ENCODE peak calls at places on chromosomes 7 and 10, in five cellular contexts. X is colonic mucosa, D is IMR-90, O is HCT116, N is mesendoderm. P is an unnamed sample.

GRCh38 chr7:129950191-129950940 is 2.4 kb downstream of the UBE2H start:
- DNase-seq in N (peak), X (peak), D (no peak), O (no peak), P (no peak)

GRCh38 chr7:87111877-87112276 is 40.4 kb upstream of the DMTF1 start:
- DNase-seq in N (peak), D (no peak), O (no peak), X (no peak), P (no peak)

GRCh38 chr7:97145068-97145467 is 27.6 kb downstream of the SDHAF3 start:
- DNase-seq in D (peak), O (no peak), X (no peak), N (no peak), P (no peak)

GRCh38 chr10:22335204-22335956 is 9.9 kb upstream of the SPAG6 start:
- DNase-seq in N (peak), O (no peak), D (peak), X (peak), P (no peak)

GRCh38 chr10:107971411-107971810 is 806.9 kb upstream of the SORCS1 start:
- DNase-seq in N (no peak), X (no peak), D (no peak), O (no peak), P (no peak)

GRCh38 chr7:13920053-13920697 is 69.3 kb downstream of the ETV1 start:
- DNase-seq in N (peak), D (peak), X (peak), O (peak), P (no peak)

GRCh38 chr10:31149835-31150512 is 118.3 kb upstream of the ZNF438 start:
- DNase-seq in D (no peak), N (no peak), O (no peak), X (no peak), P (peak)

GRCh38 chr10:67793313-67793712 is 44.7 kb downstream of the DNAJC12 start:
- DNase-seq in X (no peak), D (no peak), N (no peak), O (no peak), P (no peak)

GRCh38 chr7:130875265-130875741 is 141.3 kb upstream of the KLF14 start:
- DNase-seq in X (peak), N (peak), O (no peak), D (peak), P (peak)

GRCh38 chr10:119401671-119402395 is 140.7 kb downstream of the RGS10 start:
- DNase-seq in X (peak), N (peak), O (peak), D (peak), P (no peak)

GRCh38 chr7:151960449-151960848 is 4.2 kb downstream of the GALNTL5 start:
- DNase-seq in X (no peak), O (no peak), N (no peak), D (no peak), P (no peak)

GRCh38 chr7:151661556-151661955 is 141.9 kb upstream of the RHEB start:
- DNase-seq in O (no peak), X (no peak), D (no peak), N (no peak), P (no peak)

GRCh38 chr7:81501220-81501619 is 268.6 kb downstream of the HGF start:
- DNase-seq in D (peak), O (peak), N (no peak), X (no peak), P (no peak)

GRCh38 chr10:530717-531116 is 158.8 kb downstream of the DIP2C start:
- DNase-seq in N (no peak), O (no peak), D (no peak), X (no peak), P (no peak)

GRCh38 chr10:31484407-31485135 is 165.6 kb downstream of the ZEB1 start:
- DNase-seq in X (no peak), D (peak), N (no peak), O (no peak), P (no peak)

GRCh38 chr10:98956576-98957260 is 278.9 kb downstream of the HPSE2 start:
- DNase-seq in N (no peak), O (no peak), D (peak), X (no peak), P (no peak)

GRCh38 chr7:69599879-69600764 is 1.8 kb downstream of the AUTS2 start:
- DNase-seq in O (no peak), X (peak), D (no peak), N (peak), P (peak)

DNA sequence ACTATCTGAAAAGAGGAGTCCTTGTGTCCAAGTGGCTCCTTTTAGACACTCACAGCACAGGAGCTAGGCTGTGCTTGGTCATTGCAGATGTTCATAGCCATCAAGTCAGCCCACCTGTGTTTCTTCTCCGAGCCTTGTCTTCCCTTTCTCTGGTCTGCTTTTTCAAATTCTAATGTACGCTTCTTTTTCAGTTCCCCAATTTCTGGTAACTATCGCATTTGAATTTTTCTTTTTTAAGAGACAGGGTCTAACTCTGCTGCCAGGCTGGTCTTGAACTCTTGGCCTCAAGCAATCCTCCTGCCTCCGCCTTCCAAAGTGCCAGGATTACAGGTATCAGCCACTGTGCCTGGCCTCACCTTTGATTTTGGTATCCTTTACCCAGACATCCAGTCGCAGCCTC is 18.9 kb downstream of the APBB1IP start:
- DNase-seq in X (no peak), N (no peak), D (no peak), O (no peak), P (no peak)
- H3K9ac ChIP-seq in X (no peak), N (no peak), D (no peak), O (no peak), P (no peak)

GRCh38 chr10:126565456-126565855 is 105.0 kb downstream of the C10orf90 start:
- DNase-seq in X (no peak), O (no peak), D (no peak), N (no peak), P (no peak)
- H3K27ac ChIP-seq in X (no peak), O (no peak), D (no peak), N (no peak), P (no peak)

GRCh38 chr7:47301657-47302295 is 280.1 kb downstream of the TNS3 start:
- DNase-seq in X (peak), N (no peak), D (no peak), O (no peak), P (no peak)
- H3K9ac ChIP-seq in X (no peak), N (no peak), D (no peak), O (no peak), P (no peak)

GRCh38 chr10:100046088-100046487 is 35.6 kb downstream of the CPN1 start:
- DNase-seq in X (peak), N (peak), O (peak), D (peak), P (peak)
- H3K27ac ChIP-seq in X (no peak), N (no peak), O (peak), D (no peak), P (no peak)

DNA sequence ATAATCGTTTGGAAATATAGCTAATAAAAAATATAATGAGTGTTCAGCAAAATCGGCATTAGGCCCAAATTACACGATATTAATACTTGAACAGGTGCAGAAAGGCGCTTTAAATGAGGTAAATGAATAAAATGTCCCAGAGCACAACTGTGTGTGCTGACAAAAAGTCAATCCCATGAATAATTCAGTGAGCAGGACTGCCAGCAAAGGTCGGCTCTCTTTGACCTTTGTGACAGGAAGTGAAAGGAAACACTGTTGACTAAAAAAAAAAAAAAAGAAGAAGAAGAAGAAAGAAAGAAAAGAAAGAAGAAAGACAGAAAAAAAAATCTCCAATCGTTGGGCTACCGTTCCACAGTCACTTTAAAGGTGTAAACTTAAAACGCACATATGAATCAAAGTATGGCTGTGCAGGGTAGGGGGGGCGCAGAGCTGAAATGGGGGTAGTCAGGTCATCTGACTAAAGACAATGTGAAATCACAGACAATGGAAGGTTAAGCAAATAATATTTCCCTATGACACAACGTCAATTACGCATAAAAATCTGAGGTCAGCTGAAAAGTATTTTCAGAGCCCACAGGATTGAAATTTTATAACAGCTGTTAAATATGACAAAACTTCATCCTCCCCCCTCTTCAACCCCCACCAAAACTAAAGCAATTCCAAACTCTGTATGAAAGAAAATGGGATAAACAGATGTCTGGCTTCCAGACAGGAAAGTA is 11.1 kb downstream of the EBF3 start:
- DNase-seq in X (no peak), O (no peak), D (peak), N (no peak), P (no peak)
- H3K9ac ChIP-seq in X (no peak), O (no peak), D (no peak), N (no peak), P (no peak)

DNA sequence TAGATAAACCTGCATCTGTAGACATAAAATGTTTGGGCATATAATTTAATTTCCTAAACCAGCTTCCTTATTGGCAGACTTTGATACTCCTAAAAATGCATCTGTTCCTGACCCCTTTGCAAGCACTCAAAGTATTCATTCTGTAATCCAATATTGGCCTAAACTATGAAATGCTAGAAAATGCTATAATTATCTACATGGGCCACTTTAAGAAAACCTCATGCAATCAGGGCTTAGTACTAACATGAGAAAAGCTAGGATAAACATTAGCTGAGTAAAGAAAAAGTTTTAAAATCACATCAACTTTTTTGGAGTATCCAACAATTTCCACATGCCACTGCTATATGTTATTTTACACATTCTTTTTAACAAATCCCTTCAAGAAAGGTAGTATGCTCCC is 57.2 kb downstream of the PARD3 start:
- DNase-seq in X (no peak), N (no peak), D (no peak), O (no peak), P (no peak)
- H3K27ac ChIP-seq in X (peak), N (no peak), D (no peak), O (peak), P (no peak)

GRCh38 chr10:60801538-60801937 is 23.3 kb downstream of the CDK1 start:
- DNase-seq in N (no peak), X (no peak), O (no peak), D (peak), P (no peak)
- H3K9ac ChIP-seq in N (no peak), X (no peak), O (no peak), D (no peak), P (no peak)

GRCh38 chr7:30764030-30764991 is 6.9 kb upstream of the MINDY4 start:
- DNase-seq in O (no peak), D (peak), N (no peak), X (no peak), P (no peak)
- H3K27ac ChIP-seq in O (no peak), D (peak), N (no peak), X (no peak), P (no peak)

GRCh38 chr7:17939670-17940301 is 508 bp downstream of the SNX13 start:
- DNase-seq in D (peak), O (no peak), X (peak), N (no peak), P (peak)

GRCh38 chr7:17936321-17936720 is 4.0 kb downstream of the SNX13 start:
- DNase-seq in N (no peak), D (no peak), X (no peak), O (no peak), P (no peak)

GRCh38 chr7:17934612-17935247 is 5.6 kb downstream of the SNX13 start:
- DNase-seq in D (no peak), X (no peak), N (no peak), O (no peak), P (no peak)

GRCh38 chr7:17939111-17939669 is 1.1 kb downstream of the SNX13 start:
- DNase-seq in X (peak), N (no peak), O (no peak), D (peak), P (no peak)

GRCh38 chr7:17937506-17938115 is 2.7 kb downstream of the SNX13 start:
- DNase-seq in N (no peak), D (peak), O (no peak), X (no peak), P (no peak)
- H3K9ac ChIP-seq in N (no peak), D (no peak), O (no peak), X (no peak), P (peak)

GRCh38 chr10:24468281-24468751 is 255.4 kb downstream of the ARHGAP21 start:
- DNase-seq in D (no peak), N (no peak), O (no peak), X (no peak), P (no peak)
- H3K27ac ChIP-seq in D (no peak), N (no peak), O (no peak), X (peak), P (no peak)

P was measured in DND-41.